ENCODE peak calls at places on chromosomes 6 and 20, in nine cellular contexts. One of them, this sample, is unnamed.

GRCh38 chr6:107670792-107671199 is 153.3 kb downstream of the SCML4 start:
- DNase-seq in hepatocyte: peak; percentile 30
- DNase-seq in IMR-90: peak; percentile 67
- DNase-seq in psoas muscle: peak; percentile 78
- DNase-seq in thoracic aorta: no peak
- DNase-seq in BE2C: peak; percentile 83
- DNase-seq in sigmoid colon: peak; percentile 78
- DNase-seq in upper lobe of right lung: no peak
- DNase-seq in tibial nerve: peak; percentile 57
- DNase-seq in this sample: peak; percentile 44

GRCh38 chr6:161891542-161891941 is 617.7 kb upstream of the AGPAT4 start:
- DNase-seq in hepatocyte: no peak
- DNase-seq in IMR-90: no peak
- DNase-seq in psoas muscle: no peak
- DNase-seq in thoracic aorta: no peak
- DNase-seq in BE2C: no peak
- DNase-seq in sigmoid colon: no peak
- DNase-seq in upper lobe of right lung: no peak
- DNase-seq in tibial nerve: no peak
- DNase-seq in this sample: no peak

GRCh38 chr6:127710668-127711067 is 133.7 kb downstream of the C6orf58 start:
- DNase-seq in hepatocyte: no peak
- DNase-seq in IMR-90: no peak
- DNase-seq in psoas muscle: no peak
- DNase-seq in thoracic aorta: no peak
- DNase-seq in BE2C: no peak
- DNase-seq in sigmoid colon: no peak
- DNase-seq in upper lobe of right lung: no peak
- DNase-seq in tibial nerve: no peak
- DNase-seq in this sample: no peak

GRCh38 chr6:43932259-43932900 is 162.4 kb downstream of the VEGFA start:
- DNase-seq in hepatocyte: no peak
- DNase-seq in IMR-90: no peak
- DNase-seq in psoas muscle: peak; percentile 11
- DNase-seq in thoracic aorta: no peak
- DNase-seq in BE2C: no peak
- DNase-seq in sigmoid colon: peak; percentile 30
- DNase-seq in upper lobe of right lung: peak; percentile 2
- DNase-seq in tibial nerve: no peak
- DNase-seq in this sample: no peak

GRCh38 chr6:42569102-42570028 is 5.5 kb downstream of the UBR2 start:
- DNase-seq in hepatocyte: no peak
- DNase-seq in IMR-90: peak; percentile 95
- DNase-seq in psoas muscle: no peak
- DNase-seq in thoracic aorta: no peak
- DNase-seq in BE2C: no peak
- DNase-seq in sigmoid colon: no peak
- DNase-seq in upper lobe of right lung: no peak
- DNase-seq in tibial nerve: no peak
- DNase-seq in this sample: peak; percentile 85

GRCh38 chr6:22699046-22699639 is 129.8 kb downstream of the HDGFL1 start:
- DNase-seq in hepatocyte: no peak
- DNase-seq in IMR-90: no peak
- DNase-seq in psoas muscle: no peak
- DNase-seq in thoracic aorta: no peak
- DNase-seq in BE2C: peak; percentile 15
- DNase-seq in sigmoid colon: no peak
- DNase-seq in upper lobe of right lung: no peak
- DNase-seq in tibial nerve: no peak
- DNase-seq in this sample: no peak

GRCh38 chr20:49569403-49570115 is 1.6 kb upstream of the PTGIS start:
- DNase-seq in hepatocyte: no peak
- DNase-seq in IMR-90: peak; percentile 57
- DNase-seq in psoas muscle: no peak
- DNase-seq in thoracic aorta: no peak
- DNase-seq in BE2C: no peak
- DNase-seq in sigmoid colon: peak; percentile 83
- DNase-seq in upper lobe of right lung: no peak
- DNase-seq in tibial nerve: no peak
- DNase-seq in this sample: peak; percentile 62

GRCh38 chr6:74269601-74269860 is 573.5 kb downstream of the CD109 start:
- DNase-seq in hepatocyte: no peak
- DNase-seq in IMR-90: peak; percentile 34
- DNase-seq in psoas muscle: no peak
- DNase-seq in thoracic aorta: no peak
- DNase-seq in BE2C: no peak
- DNase-seq in sigmoid colon: no peak
- DNase-seq in upper lobe of right lung: no peak
- DNase-seq in tibial nerve: no peak
- DNase-seq in this sample: peak; percentile 24

GRCh38 chr6:144793744-144794143 is 508.6 kb downstream of the UTRN start:
- DNase-seq in hepatocyte: no peak
- DNase-seq in IMR-90: no peak
- DNase-seq in psoas muscle: no peak
- DNase-seq in thoracic aorta: no peak
- DNase-seq in BE2C: no peak
- DNase-seq in sigmoid colon: no peak
- DNase-seq in upper lobe of right lung: no peak
- DNase-seq in tibial nerve: no peak
- DNase-seq in this sample: no peak

GRCh38 chr20:2382833-2383232 is 2.1 kb downstream of the TGM6 start:
- DNase-seq in hepatocyte: no peak
- DNase-seq in IMR-90: no peak
- DNase-seq in psoas muscle: no peak
- DNase-seq in thoracic aorta: no peak
- DNase-seq in BE2C: peak; percentile 20
- DNase-seq in sigmoid colon: no peak
- DNase-seq in upper lobe of right lung: no peak
- DNase-seq in tibial nerve: no peak
- DNase-seq in this sample: no peak

GRCh38 chr6:160132776-160133338 is 11.2 kb downstream of the SLC22A1 start:
- DNase-seq in hepatocyte: no peak
- DNase-seq in IMR-90: peak; percentile 63
- DNase-seq in psoas muscle: no peak
- DNase-seq in thoracic aorta: no peak
- DNase-seq in BE2C: no peak
- DNase-seq in sigmoid colon: no peak
- DNase-seq in upper lobe of right lung: peak; percentile 30
- DNase-seq in tibial nerve: no peak
- DNase-seq in this sample: no peak

GRCh38 chr6:4776967-4777925 is 1.0 kb downstream of the CDYL start:
- DNase-seq in hepatocyte: peak; percentile 36
- DNase-seq in IMR-90: peak; percentile 39
- DNase-seq in psoas muscle: peak; percentile 61
- DNase-seq in thoracic aorta: no peak
- DNase-seq in BE2C: peak; percentile 10
- DNase-seq in sigmoid colon: no peak
- DNase-seq in upper lobe of right lung: peak; percentile 67
- DNase-seq in tibial nerve: peak; percentile 9
- DNase-seq in this sample: peak; percentile 47

GRCh38 chr6:142377112-142377848 is 75.5 kb downstream of the ADGRG6 start:
- DNase-seq in hepatocyte: peak; percentile 50
- DNase-seq in IMR-90: peak; percentile 26
- DNase-seq in psoas muscle: no peak
- DNase-seq in thoracic aorta: no peak
- DNase-seq in BE2C: peak; percentile 16
- DNase-seq in sigmoid colon: no peak
- DNase-seq in upper lobe of right lung: no peak
- DNase-seq in tibial nerve: no peak
- DNase-seq in this sample: no peak

GRCh38 chr6:161557333-161558107 is 283.7 kb upstream of the AGPAT4 start:
- DNase-seq in hepatocyte: no peak
- DNase-seq in IMR-90: no peak
- DNase-seq in psoas muscle: no peak
- DNase-seq in thoracic aorta: no peak
- DNase-seq in BE2C: peak; percentile 15
- DNase-seq in sigmoid colon: no peak
- DNase-seq in upper lobe of right lung: no peak
- DNase-seq in tibial nerve: no peak
- DNase-seq in this sample: no peak

GRCh38 chr6:109455161-109455501 is 441 bp downstream of the MICAL1 start:
- DNase-seq in hepatocyte: peak; percentile 38
- DNase-seq in IMR-90: no peak
- DNase-seq in psoas muscle: no peak
- DNase-seq in thoracic aorta: no peak
- DNase-seq in BE2C: peak; percentile 33
- DNase-seq in sigmoid colon: no peak
- DNase-seq in upper lobe of right lung: no peak
- DNase-seq in tibial nerve: peak; percentile 19
- DNase-seq in this sample: no peak

GRCh38 chr6:73579389-73579788 is 58.6 kb upstream of the EEF1A1 start:
- DNase-seq in hepatocyte: no peak
- DNase-seq in IMR-90: no peak
- DNase-seq in psoas muscle: peak; percentile 58
- DNase-seq in thoracic aorta: no peak
- DNase-seq in BE2C: no peak
- DNase-seq in sigmoid colon: no peak
- DNase-seq in upper lobe of right lung: no peak
- DNase-seq in tibial nerve: no peak
- DNase-seq in this sample: no peak

GRCh38 chr6:17281100-17281496 is at the start of gene RBM24:
- DNase-seq in hepatocyte: peak; percentile 80
- DNase-seq in IMR-90: peak; percentile 79
- DNase-seq in psoas muscle: peak; percentile 74
- DNase-seq in thoracic aorta: no peak
- DNase-seq in BE2C: peak; percentile 18
- DNase-seq in sigmoid colon: peak; percentile 88
- DNase-seq in upper lobe of right lung: peak; percentile 82
- DNase-seq in tibial nerve: peak; percentile 37
- DNase-seq in this sample: peak; percentile 80

GRCh38 chr6:157631388-157631787 is 191.7 kb upstream of the SNX9 start:
- DNase-seq in hepatocyte: no peak
- DNase-seq in IMR-90: peak; percentile 26
- DNase-seq in psoas muscle: no peak
- DNase-seq in thoracic aorta: no peak
- DNase-seq in BE2C: no peak
- DNase-seq in sigmoid colon: peak; percentile 8
- DNase-seq in upper lobe of right lung: no peak
- DNase-seq in tibial nerve: no peak
- DNase-seq in this sample: peak; percentile 78

GRCh38 chr20:25148181-25148981 is 47.1 kb upstream of the ENTPD6 start:
- DNase-seq in hepatocyte: no peak
- DNase-seq in IMR-90: peak; percentile 51
- DNase-seq in psoas muscle: peak; percentile 63
- DNase-seq in thoracic aorta: no peak
- DNase-seq in BE2C: no peak
- DNase-seq in sigmoid colon: peak; percentile 85
- DNase-seq in upper lobe of right lung: no peak
- DNase-seq in tibial nerve: peak; percentile 51
- DNase-seq in this sample: peak; percentile 50

GRCh38 chr20:5793916-5794315 is 43.7 kb downstream of the SHLD1 start:
- DNase-seq in hepatocyte: no peak
- DNase-seq in IMR-90: no peak
- DNase-seq in psoas muscle: no peak
- DNase-seq in thoracic aorta: no peak
- DNase-seq in BE2C: no peak
- DNase-seq in sigmoid colon: no peak
- DNase-seq in upper lobe of right lung: no peak
- DNase-seq in tibial nerve: no peak
- DNase-seq in this sample: no peak
- H3K4me1 ChIP-seq in hepatocyte: peaks cover 5% of the 10 kb centered on the region
- H3K4me1 ChIP-seq in IMR-90: no peaks in the 10 kb centered on the region
- H3K4me1 ChIP-seq in psoas muscle: no peaks in the 10 kb centered on the region
- H3K4me1 ChIP-seq in thoracic aorta: no peaks in the 10 kb centered on the region
- H3K4me1 ChIP-seq in BE2C: no peaks in the 10 kb centered on the region
- H3K4me1 ChIP-seq in sigmoid colon: no peaks in the 10 kb centered on the region
- H3K4me1 ChIP-seq in upper lobe of right lung: no peaks in the 10 kb centered on the region
- H3K4me1 ChIP-seq in tibial nerve: no peaks in the 10 kb centered on the region
- H3K4me1 ChIP-seq in this sample: no peaks in the 10 kb centered on the region

DNA sequence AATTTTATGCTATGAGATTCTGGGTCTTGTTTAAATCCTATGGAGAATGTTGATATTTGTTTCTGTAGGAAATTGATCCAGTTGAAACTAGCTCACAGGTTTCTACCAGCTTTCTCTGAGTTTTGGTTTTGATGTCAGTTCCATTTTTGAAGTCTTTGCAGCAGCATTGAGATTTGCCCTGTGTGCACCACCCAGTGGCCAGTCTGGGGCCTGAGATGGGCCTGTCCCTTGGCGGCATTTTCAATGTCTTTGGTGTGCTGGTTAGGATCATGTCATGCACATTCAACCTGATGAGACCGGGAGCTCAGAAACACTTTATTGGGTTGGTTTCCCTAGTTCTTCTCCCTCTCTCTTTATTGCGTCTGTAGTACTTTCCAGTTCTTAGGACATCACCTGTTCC is 395.2 kb upstream of the MAP3K7 start:
- DNase-seq in hepatocyte: no peak
- DNase-seq in IMR-90: no peak
- DNase-seq in psoas muscle: no peak
- DNase-seq in thoracic aorta: no peak
- DNase-seq in BE2C: no peak
- DNase-seq in sigmoid colon: no peak
- DNase-seq in upper lobe of right lung: no peak
- DNase-seq in tibial nerve: no peak
- DNase-seq in this sample: no peak
- TF ChIP-seq CTCF in hepatocyte: no peak
- TF ChIP-seq CTCF in IMR-90: no peak
- TF ChIP-seq CTCF in psoas muscle: no peak
- TF ChIP-seq CTCF in thoracic aorta: no peak
- TF ChIP-seq CTCF in BE2C: peak; percentile 17
- TF ChIP-seq CTCF in sigmoid colon: no peak
- TF ChIP-seq CTCF in upper lobe of right lung: no peak
- TF ChIP-seq CTCF in tibial nerve: no peak
- TF ChIP-seq CTCF in this sample: no peak

GRCh38 chr6:3406362-3406809 is 50.5 kb downstream of the SLC22A23 start:
- DNase-seq in hepatocyte: no peak
- DNase-seq in IMR-90: no peak
- DNase-seq in psoas muscle: no peak
- DNase-seq in thoracic aorta: no peak
- DNase-seq in BE2C: no peak
- DNase-seq in sigmoid colon: peak; percentile 53
- DNase-seq in upper lobe of right lung: no peak
- DNase-seq in tibial nerve: no peak
- DNase-seq in this sample: no peak
- H3K4me1 ChIP-seq in hepatocyte: peaks cover 66% of the 10 kb centered on the region
- H3K4me1 ChIP-seq in IMR-90: no peaks in the 10 kb centered on the region
- H3K4me1 ChIP-seq in psoas muscle: peaks cover 33% of the 10 kb centered on the region
- H3K4me1 ChIP-seq in thoracic aorta: peaks cover 4% of the 10 kb centered on the region
- H3K4me1 ChIP-seq in BE2C: no peaks in the 10 kb centered on the region
- H3K4me1 ChIP-seq in sigmoid colon: peaks cover 26% of the 10 kb centered on the region
- H3K4me1 ChIP-seq in upper lobe of right lung: peaks cover 42% of the 10 kb centered on the region
- H3K4me1 ChIP-seq in tibial nerve: peaks cover 6% of the 10 kb centered on the region
- H3K4me1 ChIP-seq in this sample: no peaks in the 10 kb centered on the region

DNA sequence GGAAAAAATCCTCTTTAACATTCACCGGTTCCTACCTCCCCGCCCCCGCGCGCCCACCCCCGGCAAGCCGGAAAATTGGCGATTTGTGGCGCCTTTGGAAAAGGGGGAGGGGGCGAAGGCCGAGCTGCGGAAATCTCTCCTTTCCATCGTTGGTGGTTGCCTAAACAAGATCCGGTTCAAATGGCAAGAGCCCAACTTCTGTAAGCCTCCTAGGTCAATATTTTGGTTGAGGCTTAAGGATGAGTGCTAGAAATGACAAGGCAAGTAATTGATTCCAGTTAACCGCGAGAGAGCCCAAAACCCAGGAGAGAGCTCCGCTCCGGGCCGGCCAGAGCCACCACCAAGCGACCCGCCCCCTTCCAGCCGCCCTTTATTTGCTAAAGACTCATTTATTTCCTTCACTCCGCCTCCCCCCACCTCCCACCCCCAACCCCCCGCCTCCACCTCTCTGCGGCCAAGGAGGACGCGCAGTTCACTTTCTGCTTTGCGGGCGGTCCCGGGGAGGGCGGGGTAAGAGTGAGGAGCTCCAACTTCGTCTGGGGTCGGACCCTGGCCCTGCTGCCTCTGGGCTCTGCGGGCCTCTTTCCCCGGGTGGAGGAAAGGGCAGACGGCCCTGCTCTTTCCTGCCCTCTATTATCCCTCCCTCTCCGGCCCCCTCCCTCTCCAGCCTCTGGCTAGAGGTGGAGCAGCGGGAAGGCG is 838 bp upstream of the NKX2-2 start:
- DNase-seq in hepatocyte: no peak
- DNase-seq in IMR-90: no peak
- DNase-seq in psoas muscle: no peak
- DNase-seq in thoracic aorta: no peak
- DNase-seq in BE2C: no peak
- DNase-seq in sigmoid colon: no peak
- DNase-seq in upper lobe of right lung: no peak
- DNase-seq in tibial nerve: no peak
- DNase-seq in this sample: no peak
- TF ChIP-seq CTCF in hepatocyte: no peak
- TF ChIP-seq CTCF in IMR-90: no peak
- TF ChIP-seq CTCF in psoas muscle: no peak
- TF ChIP-seq CTCF in thoracic aorta: no peak
- TF ChIP-seq CTCF in BE2C: no peak
- TF ChIP-seq CTCF in sigmoid colon: no peak
- TF ChIP-seq CTCF in upper lobe of right lung: no peak
- TF ChIP-seq CTCF in tibial nerve: no peak
- TF ChIP-seq CTCF in this sample: no peak